ENCODE peak calls at places on chromosomes 2 and 18, in five cellular contexts. W is SJSA1, U is NCI-H2227 treated with DMSO at 0.1 percent for 48 hours, E is GM12865, M is NCI-H446. D is an unnamed sample.

GRCh38 chr2:98803747-98804650 is 73.1 kb upstream of the MGAT4A start:
- DNase-seq in W (no peak), U (no peak), E (no peak), M (peak), D (no peak)

GRCh38 chr2:12334289-12335003 is 382.3 kb upstream of the TRIB2 start:
- DNase-seq in W (no peak), U (no peak), E (no peak), M (no peak), D (no peak)

GRCh38 chr2:113136828-113137775 is 9.7 kb downstream of the IL1RN start:
- DNase-seq in W (peak), U (peak), E (peak), M (no peak), D (peak)

GRCh38 chr2:230913406-230913805 is 11.6 kb downstream of the GPR55 start:
- DNase-seq in W (no peak), U (no peak), E (peak), M (no peak), D (peak)

GRCh38 chr2:181165199-181165868 is 184.9 kb downstream of the UBE2E3 start:
- DNase-seq in W (no peak), U (no peak), E (peak), M (no peak), D (no peak)

GRCh38 chr2:22900674-22901073 is 484.3 kb upstream of the KLHL29 start:
- DNase-seq in W (no peak), U (no peak), E (no peak), M (no peak), D (no peak)

GRCh38 chr18:68148862-68149261 is 566.0 kb downstream of the TMX3 start:
- DNase-seq in W (no peak), U (no peak), E (no peak), M (no peak), D (peak)

GRCh38 chr2:96485350-96485749 is 19.8 kb downstream of the NEURL3 start:
- DNase-seq in W (no peak), U (no peak), E (no peak), M (no peak), D (no peak)

GRCh38 chr2:106108351-106108750 is 85.8 kb downstream of the UXS1 start:
- DNase-seq in W (peak), U (no peak), E (no peak), M (no peak), D (peak)

GRCh38 chr2:240179186-240179815 is 38.8 kb upstream of the OTOS start:
- DNase-seq in W (no peak), U (no peak), E (no peak), M (no peak), D (no peak)

GRCh38 chr2:226561962-226562361 is 237.7 kb downstream of the IRS1 start:
- DNase-seq in W (no peak), U (no peak), E (no peak), M (no peak), D (no peak)

GRCh38 chr2:168404764-168405163 is 51.3 kb upstream of the CERS6 start:
- DNase-seq in W (no peak), U (no peak), E (no peak), M (no peak), D (no peak)

GRCh38 chr2:47602996-47603395 is 179.9 kb upstream of the MSH6 start:
- DNase-seq in W (no peak), U (no peak), E (no peak), M (no peak), D (peak)

GRCh38 chr18:63141777-63142176 is 177.8 kb downstream of the BCL2 start:
- DNase-seq in W (no peak), U (no peak), E (peak), M (no peak), D (no peak)